ENCODE peak calls at places on chromosomes 5 and 9, in four cellular contexts. W is progenitor cell of endocrine pancreas, L is WERI-Rb-1, F is HL-60. X is an unnamed sample.
A peak's percentile ranks its signal among the peaks of the same experiment; 100 is the strongest.

GRCh38 chr9:95556521-95556920 is 39.8 kb upstream of the PTCH1 start:
- DNase-seq in F (no peak), W (no peak), L (peak; percentile 34), X (no peak)

GRCh38 chr5:13956441-13956840 is 12.0 kb upstream of the DNAH5 start:
- DNase-seq in L (no peak), W (no peak), F (no peak), X (no peak)

GRCh38 chr5:180604271-180604670 is 13.0 kb upstream of the SCGB3A1 start:
- DNase-seq in W (no peak), L (no peak), F (no peak), X (no peak)

GRCh38 chr5:219492-219891 is 1.4 kb downstream of the SDHA start:
- DNase-seq in W (no peak), L (no peak), F (no peak), X (no peak)

GRCh38 chr9:124774131-124774978 is 2.6 kb upstream of the OLFML2A start:
- DNase-seq in L (peak; percentile 93), F (no peak), W (peak; percentile 78), X (peak; percentile 94)

GRCh38 chr5:119031905-119032304 is 39.0 kb upstream of the DMXL1 start:
- DNase-seq in W (no peak), F (no peak), L (no peak), X (no peak)

GRCh38 chr9:77977210-77977611 is 54.4 kb downstream of the GNAQ start:
- DNase-seq in L (peak; percentile 15), F (peak; percentile 50), W (no peak), X (peak; percentile 18)

GRCh38 chr5:180492226-180492903 is 1.8 kb upstream of the CNOT6 start:
- DNase-seq in F (no peak), W (no peak), L (no peak), X (no peak)

GRCh38 chr5:138925090-138925635 is 50.0 kb upstream of the LRRTM2 start:
- DNase-seq in L (no peak), F (no peak), W (no peak), X (no peak)

GRCh38 chr9:123049589-123050222 is 16.2 kb downstream of the GPR21 start:
- DNase-seq in F (no peak), W (no peak), L (no peak), X (no peak)

GRCh38 chr5:114883675-114884074 is 286.0 kb downstream of the TRIM36 start:
- DNase-seq in W (no peak), L (no peak), F (no peak), X (no peak)

GRCh38 chr5:68274847-68275700 is 59.5 kb downstream of the PIK3R1 start:
- DNase-seq in W (no peak), L (no peak), F (no peak), X (no peak)

GRCh38 chr5:105218018-105218417 is 1655.4 kb upstream of the NUDT12 start:
- DNase-seq in W (no peak), F (no peak), L (no peak), X (no peak)

GRCh38 chr9:137878957-137879555 is 1.5 kb downstream of the CACNA1B start:
- DNase-seq in L (peak; percentile 59), F (no peak), W (no peak), X (no peak)

GRCh38 chr9:132026932-132027585 is 52.6 kb downstream of the MED27 start:
- DNase-seq in L (no peak), W (no peak), F (no peak), X (no peak)

GRCh38 chr9:128494108-128494742 is 10.3 kb upstream of the GLE1 start:
- DNase-seq in L (peak; percentile 40), F (peak; percentile 80), W (no peak), X (no peak)

GRCh38 chr5:175742290-175742994 is 84.6 kb downstream of the HRH2 start:
- DNase-seq in F (no peak), W (no peak), L (no peak), X (no peak)

GRCh38 chr5:14054965-14055963 is 87.9 kb upstream of the TRIO start:
- DNase-seq in W (no peak), F (no peak), L (no peak), X (no peak)

GRCh38 chr9:93600504-93600903 is 24.1 kb downstream of the PHF2 start:
- DNase-seq in W (no peak), L (peak; percentile 49), F (no peak), X (no peak)

GRCh38 chr5:124871299-124871698 is 124.9 kb upstream of the ZNF608 start:
- DNase-seq in L (no peak), W (no peak), F (no peak), X (no peak)

GRCh38 chr5:79588645-79589044 is 23.6 kb upstream of the TENT2 start:
- DNase-seq in F (no peak), L (no peak), W (no peak), X (no peak)

GRCh38 chr5:122770479-122770878 is 4.4 kb upstream of the SNX2 start:
- DNase-seq in W (no peak), F (no peak), L (no peak), X (no peak)

GRCh38 chr9:135108801-135109500 is 21.5 kb downstream of the OLFM1 start:
- DNase-seq in F (no peak), W (no peak), L (no peak), X (no peak)

GRCh38 chr9:126061575-126061974 is 265.1 kb upstream of the MVB12B start:
- DNase-seq in F (no peak), L (no peak), W (no peak), X (no peak)

GRCh38 chr5:151094054-151094858 is 13.4 kb upstream of the TNIP1 start:
- DNase-seq in L (no peak), F (no peak), W (no peak), X (no peak)

GRCh38 chr9:4301971-4302427 is 2.1 kb upstream of the GLIS3 start:
- DNase-seq in L (no peak), F (no peak), W (no peak), X (no peak)

GRCh38 chr5:13946111-13946510 is 1.6 kb upstream of the DNAH5 start:
- DNase-seq in W (no peak), L (no peak), F (no peak), X (no peak)

GRCh38 chr9:124197177-124198095 is 60.3 kb upstream of the NEK6 start:
- DNase-seq in W (no peak), F (peak; percentile 87), L (no peak), X (no peak)

GRCh38 chr9:76733096-76733495 is 31.1 kb upstream of the PCA3 start:
- DNase-seq in L (no peak), W (no peak), F (no peak), X (no peak)

GRCh38 chr5:172834570-172835245 is 657 bp downstream of the ERGIC1 start:
- DNase-seq in L (no peak), F (no peak), W (peak; percentile 20), X (peak; percentile 35)

GRCh38 chr9:128732576-128732975 is 8.6 kb upstream of the ZDHHC12 start:
- DNase-seq in L (no peak), W (no peak), F (no peak), X (no peak)

GRCh38 chr9:81656004-81656403 is 33.3 kb downstream of the TLE1 start:
- DNase-seq in W (no peak), L (no peak), F (peak; percentile 13), X (no peak)

GRCh38 chr9:134043531-134043988 is 18.3 kb downstream of the BRD3OS start:
- DNase-seq in L (no peak), F (no peak), W (no peak), X (no peak)

GRCh38 chr5:53425598-53426516 is 54.6 kb upstream of the FST start:
- DNase-seq in F (no peak), W (no peak), L (peak; percentile 56), X (peak; percentile 63)

GRCh38 chr9:88776717-88777497 is 214.4 kb upstream of the S1PR3 start:
- DNase-seq in W (no peak), L (no peak), F (no peak), X (no peak)

GRCh38 chr5:160852049-160852448 is at the start of gene ATP10B:
- DNase-seq in W (no peak), L (no peak), F (no peak), X (no peak)

GRCh38 chr9:97979778-97980478 is 3.2 kb upstream of the ANP32B start:
- DNase-seq in F (no peak), W (no peak), L (peak; percentile 67), X (no peak)

GRCh38 chr5:92890841-92891244 is 690.2 kb downstream of the NR2F1-AS1 start:
- DNase-seq in F (no peak), W (no peak), L (no peak), X (no peak)

GRCh38 chr9:130845254-130845653 is 10.2 kb downstream of the ABL1 start:
- DNase-seq in F (no peak), L (no peak), W (no peak), X (no peak)

DNA sequence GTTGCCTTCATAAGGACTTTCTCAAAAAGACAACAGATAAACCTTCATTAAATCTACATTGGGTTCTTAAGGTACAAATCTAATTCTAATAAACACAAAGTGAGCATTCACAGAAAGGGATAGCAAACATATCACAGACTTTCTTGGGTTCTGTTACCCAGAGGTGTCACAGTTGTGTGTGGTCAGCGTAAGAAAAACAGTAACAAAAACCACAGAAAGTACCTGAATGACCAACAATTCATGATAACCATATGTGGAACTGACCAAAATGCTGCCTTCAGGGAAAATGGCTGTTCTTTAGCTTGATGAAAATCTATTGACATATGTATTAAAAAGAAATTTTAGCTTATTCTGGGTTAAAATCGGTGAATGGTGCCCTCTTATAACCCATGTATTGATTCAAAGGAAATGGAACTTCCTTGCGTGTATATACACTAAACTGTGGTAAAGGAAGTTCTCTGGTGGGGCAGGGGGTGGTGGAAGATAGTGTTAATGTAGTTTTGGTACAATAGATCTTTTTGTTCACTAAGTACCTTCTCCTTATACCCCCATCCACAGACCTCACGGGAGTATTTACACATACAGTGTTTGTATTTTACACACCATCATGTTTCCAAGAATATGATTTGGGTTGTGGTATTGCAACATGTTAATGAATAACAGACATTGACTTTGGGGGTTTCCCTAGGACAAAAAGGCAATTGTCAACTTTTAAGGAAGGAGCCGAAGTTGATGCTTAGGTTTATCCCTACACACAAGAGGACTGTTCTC is 152.5 kb downstream of the APBA1 start:
- DNase-seq in F (no peak), W (no peak), L (no peak), X (no peak)
- TF ChIP-seq CTCF in F (no peak), W (no peak), L (no peak), X (no peak)

DNA sequence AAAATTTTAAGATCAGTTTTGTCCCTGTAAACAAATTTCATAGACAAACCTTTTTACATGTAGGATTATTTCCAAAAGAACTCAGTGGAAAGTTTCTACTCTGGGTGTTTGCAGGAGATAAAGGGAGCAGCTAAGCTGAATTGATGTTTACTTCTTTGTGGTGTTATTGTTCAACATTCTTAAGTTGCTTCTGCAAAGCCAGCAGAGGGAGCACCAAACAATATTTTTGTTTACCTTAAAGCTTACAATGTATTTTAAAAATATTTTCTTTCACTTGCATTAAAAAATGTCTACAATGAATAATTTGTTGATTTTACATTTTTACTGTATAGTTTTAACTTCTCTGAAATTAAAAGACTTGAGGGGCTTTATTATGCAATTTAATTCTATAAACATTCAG is 135.5 kb downstream of the ATG10 start:
- DNase-seq in L (no peak), W (no peak), F (no peak), X (no peak)
- TF ChIP-seq CTCF in L (no peak), W (peak; percentile 39), F (no peak), X (peak; percentile 29)

GRCh38 chr5:142770650-142771609 is 753 bp downstream of the ARHGAP26 start:
- DNase-seq in L (peak; percentile 49), F (peak; percentile 51), W (peak; percentile 42), X (peak; percentile 66)
- TF ChIP-seq CTCF in L (peak; percentile 26), F (peak; percentile 6), W (peak; percentile 40), X (no peak)

DNA sequence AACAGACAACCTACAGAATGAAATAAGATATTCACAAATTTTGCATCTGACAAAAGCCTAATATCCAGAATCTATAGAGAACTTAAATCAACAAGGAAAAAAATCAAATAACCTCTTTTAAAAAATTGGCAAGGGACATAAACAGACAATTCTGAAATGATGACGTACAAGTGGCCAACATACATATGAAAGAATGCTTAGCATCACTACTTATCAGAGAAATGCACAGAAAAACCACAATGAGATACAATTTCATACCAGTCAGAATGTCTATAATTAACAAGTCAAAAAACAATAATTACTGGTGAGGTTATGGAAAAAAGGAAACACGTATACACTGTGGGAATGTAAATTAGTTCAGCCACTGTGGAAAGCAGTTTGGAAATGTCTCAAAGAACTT is 1192.0 kb downstream of the CDH12 start:
- DNase-seq in F (no peak), L (no peak), W (no peak), X (no peak)
- TF ChIP-seq CTCF in F (no peak), L (no peak), W (no peak), X (no peak)

X was measured in nephron progenitor cell.